ENCODE peak calls at places on chromosomes 11 and 22, in eight cellular contexts. O, A, C, S, L, M, F and J are unnamed samples.

GRCh38 chr22:46027219-46028068 is 50.5 kb upstream of the WNT7B start:
- DNase-seq in A (no peak), L (no peak), M (peak), O (peak), F (peak), S (peak), C (no peak), J (peak)

GRCh38 chr11:15987044-15987443 is 369.3 kb downstream of the SOX6 start:
- DNase-seq in O (no peak), F (no peak), M (no peak), A (no peak), L (peak), S (no peak), C (no peak), J (no peak)

GRCh38 chr22:49140921-49141680 is 686.6 kb downstream of the BRD1 start:
- DNase-seq in M (no peak), A (no peak), C (no peak), O (no peak), S (no peak), L (no peak), F (no peak), J (no peak)

GRCh38 chr11:70063555-70063954 is 14.6 kb upstream of the ANO1 start:
- DNase-seq in L (no peak), A (no peak), F (peak), O (no peak), S (no peak), M (no peak), C (no peak), J (no peak)

GRCh38 chr11:8870461-8871282 is 40.3 kb upstream of the AKIP1 start:
- DNase-seq in C (no peak), O (peak), L (peak), F (peak), A (peak), S (peak), M (peak), J (peak)

GRCh38 chr11:113721462-113722066 is 15.5 kb upstream of the TMPRSS5 start:
- DNase-seq in O (no peak), S (no peak), C (no peak), F (no peak), L (peak), A (no peak), M (no peak), J (no peak)

GRCh38 chr22:31532060-31532459 is 35.7 kb downstream of the SFI1 start:
- DNase-seq in M (no peak), F (no peak), O (no peak), C (no peak), L (peak), S (no peak), A (no peak), J (no peak)

GRCh38 chr22:28620244-28620922 is 59.3 kb downstream of the TTC28 start:
- DNase-seq in A (no peak), C (no peak), S (peak), M (no peak), L (no peak), O (no peak), F (no peak), J (no peak)

GRCh38 chr11:108486331-108486730 is 11.9 kb downstream of the POGLUT3 start:
- DNase-seq in L (no peak), S (no peak), M (no peak), O (no peak), A (no peak), F (no peak), C (no peak), J (no peak)

GRCh38 chr11:94128746-94129504 is at the start of gene PANX1:
- DNase-seq in O (peak), C (peak), M (peak), L (peak), F (peak), A (peak), S (peak), J (peak)

GRCh38 chr11:71252782-71253730 is 679 bp upstream of the SHANK2 start:
- DNase-seq in S (peak), F (no peak), A (peak), O (no peak), C (no peak), M (peak), L (peak), J (no peak)

GRCh38 chr11:4068962-4069361 is 25.6 kb upstream of the RRM1 start:
- DNase-seq in C (no peak), A (no peak), L (no peak), S (no peak), M (no peak), O (no peak), F (no peak), J (no peak)

GRCh38 chr11:119713361-119714040 is 15.5 kb downstream of the NECTIN1 start:
- DNase-seq in F (no peak), S (peak), O (no peak), A (no peak), C (no peak), L (no peak), M (no peak), J (no peak)

GRCh38 chr11:125807909-125808308 is 20.0 kb downstream of the PATE3 start:
- DNase-seq in F (no peak), C (no peak), A (no peak), O (no peak), S (no peak), M (no peak), L (peak), J (no peak)

GRCh38 chr11:118705111-118705741 is 25.8 kb upstream of the TREH start:
- DNase-seq in F (no peak), L (no peak), M (no peak), S (no peak), O (no peak), A (no peak), C (no peak), J (no peak)

GRCh38 chr22:45878901-45879551 is 97.9 kb downstream of the WNT7B start:
- DNase-seq in O (peak), L (no peak), A (no peak), S (no peak), C (no peak), M (no peak), F (peak), J (peak)

GRCh38 chr22:43230571-43230970 is 43.6 kb upstream of the TTLL12 start:
- DNase-seq in F (no peak), A (no peak), L (no peak), S (no peak), M (no peak), C (no peak), O (no peak), J (peak)

GRCh38 chr11:27471067-27471587 is 1.5 kb downstream of the LGR4 start:
- DNase-seq in C (no peak), F (no peak), M (peak), O (peak), S (peak), L (no peak), A (no peak), J (no peak)

GRCh38 chr11:111347723-111348115 is 31.4 kb downstream of the POU2AF1 start:
- DNase-seq in F (no peak), C (no peak), L (peak), M (no peak), S (no peak), A (no peak), O (no peak), J (no peak)

GRCh38 chr22:27985323-27986275 is 66.5 kb upstream of the PITPNB start:
- DNase-seq in C (no peak), S (no peak), L (no peak), F (peak), O (no peak), M (peak), A (no peak), J (no peak)

GRCh38 chr11:36619502-36619901 is 21.5 kb upstream of the RAG2 start:
- DNase-seq in F (no peak), O (no peak), M (no peak), C (no peak), L (no peak), A (no peak), S (peak), J (no peak)

GRCh38 chr11:7759010-7759409 is 37.7 kb downstream of the OR5P2 start:
- DNase-seq in F (no peak), O (no peak), M (no peak), C (no peak), L (no peak), S (no peak), A (no peak), J (no peak)

GRCh38 chr22:47090591-47091240 is 328.3 kb downstream of the TBC1D22A start:
- DNase-seq in F (peak), A (no peak), O (no peak), S (no peak), C (no peak), L (peak), M (peak), J (no peak)

GRCh38 chr11:88041679-88042078 is 133.6 kb downstream of the RAB38 start:
- DNase-seq in L (no peak), C (no peak), M (no peak), S (no peak), O (no peak), F (no peak), A (no peak), J (no peak)

GRCh38 chr11:2446590-2447252 is 1.9 kb downstream of the KCNQ1 start:
- DNase-seq in O (peak), A (no peak), C (no peak), F (no peak), M (no peak), L (no peak), S (peak), J (no peak)

GRCh38 chr11:66126808-66127555 is 56.9 kb downstream of the PACS1 start:
- DNase-seq in F (no peak), O (peak), S (peak), L (peak), A (no peak), M (peak), C (no peak), J (no peak)

GRCh38 chr11:1197886-1198765 is 24.7 kb upstream of the MUC5B start:
- DNase-seq in A (no peak), S (peak), M (no peak), F (peak), C (no peak), O (no peak), L (no peak), J (peak)

GRCh38 chr11:18608373-18608772 is 8.8 kb downstream of the MISFA start:
- DNase-seq in L (peak), O (no peak), F (no peak), M (peak), A (no peak), C (no peak), S (no peak), J (no peak)

GRCh38 chr11:66467034-66467659 is 442 bp downstream of the PELI3 start:
- DNase-seq in C (no peak), A (peak), S (peak), F (no peak), M (peak), O (peak), L (peak), J (no peak)

GRCh38 chr22:50192056-50192824 is 6.5 kb downstream of the TRABD start:
- DNase-seq in L (peak), C (no peak), M (no peak), O (no peak), F (no peak), S (peak), A (no peak), J (peak)

GRCh38 chr22:41844513-41844912 is 11.6 kb downstream of the SREBF2 start:
- DNase-seq in O (no peak), F (no peak), M (no peak), L (no peak), S (peak), C (no peak), A (no peak), J (no peak)

GRCh38 chr22:28933321-28933720 is 49.9 kb downstream of the ZNRF3 start:
- DNase-seq in A (no peak), M (no peak), O (no peak), L (no peak), F (no peak), S (no peak), C (no peak), J (no peak)

GRCh38 chr11:85886089-85887056 is 31.2 kb downstream of the CCDC83 start:
- DNase-seq in S (no peak), C (no peak), M (no peak), A (no peak), O (no peak), L (peak), F (no peak), J (no peak)

GRCh38 chr11:112881461-112881860 is 79.8 kb upstream of the NCAM1 start:
- DNase-seq in S (peak), O (peak), A (peak), C (peak), M (peak), F (no peak), L (no peak), J (peak)

GRCh38 chr11:123082977-123083376 is 21.0 kb upstream of the HSPA8 start:
- DNase-seq in O (no peak), L (no peak), S (no peak), A (no peak), M (no peak), C (no peak), F (no peak), J (no peak)

DNA sequence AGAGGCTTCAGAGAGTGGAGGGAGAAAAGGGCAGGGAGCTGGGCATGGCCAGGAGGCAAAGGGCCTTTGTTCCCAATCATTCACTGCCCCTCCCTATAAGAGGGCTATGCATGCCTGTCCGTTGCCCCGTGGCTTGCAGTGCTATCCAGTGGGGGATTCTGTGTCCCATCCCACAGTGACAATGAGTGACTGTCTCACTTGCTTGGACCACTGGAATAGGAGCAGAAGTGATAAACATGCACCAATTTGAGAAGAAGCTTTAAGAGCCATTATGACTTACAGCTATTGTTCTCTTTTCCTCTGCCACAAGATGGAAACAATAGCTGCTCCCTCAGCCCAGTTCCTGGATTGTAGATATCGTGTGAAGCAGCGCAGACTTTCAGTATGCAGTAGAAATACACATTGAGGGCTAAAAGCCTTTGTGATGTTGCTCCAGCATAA is 39.5 kb downstream of the GALNT18 start:
- DNase-seq in O (no peak), S (no peak), A (no peak), M (no peak), C (no peak), L (no peak), F (no peak), J (no peak)
- H3K27ac ChIP-seq in O (peak), S (no peak), A (peak), M (no peak), C (no peak), L (no peak), F (no peak), J (peak)

GRCh38 chr11:63534895-63535461 is 1.6 kb upstream of the PLAAT4 start:
- DNase-seq in M (no peak), C (no peak), F (no peak), S (no peak), O (no peak), L (no peak), A (no peak), J (no peak)
- TF ChIP-seq POLR2A in M (no peak), C (no peak), F (no peak), S (no peak), O (no peak), L (no peak), A (no peak), J (no peak)

DNA sequence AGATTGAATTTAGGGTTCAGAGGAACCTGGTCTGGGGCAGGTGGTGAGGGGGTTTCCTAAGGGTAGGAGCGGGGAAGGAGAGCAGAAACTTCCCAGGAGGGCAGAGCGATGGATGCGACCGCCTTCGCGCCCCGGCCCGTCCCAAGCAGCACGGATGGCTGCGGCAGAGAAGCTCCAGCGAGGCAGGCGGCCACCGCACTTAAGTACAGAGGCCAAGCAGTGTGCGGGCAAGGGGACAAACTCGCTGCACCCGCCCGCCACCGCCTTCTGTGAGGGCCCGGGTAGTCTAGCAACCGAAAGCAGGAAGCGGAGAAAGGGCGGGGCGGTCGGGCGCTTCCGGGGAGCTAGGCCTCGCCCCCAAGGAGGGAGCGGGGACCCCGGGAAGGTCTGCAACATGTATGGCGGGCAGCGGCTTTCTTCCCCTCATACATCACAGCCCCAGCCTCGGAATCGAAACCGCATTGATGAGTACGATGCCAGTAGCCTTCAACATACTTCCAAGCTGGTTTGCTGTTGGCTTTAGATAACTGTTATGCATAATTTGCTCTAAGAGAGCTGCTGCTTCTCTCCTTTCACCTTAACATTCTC is at the start of gene AGBL2:
- DNase-seq in A (peak), S (peak), C (no peak), O (peak), M (peak), L (peak), F (peak), J (peak)
- H3K27ac ChIP-seq in A (peak), S (peak), C (peak), O (peak), M (peak), L (peak), F (peak), J (peak)

DNA sequence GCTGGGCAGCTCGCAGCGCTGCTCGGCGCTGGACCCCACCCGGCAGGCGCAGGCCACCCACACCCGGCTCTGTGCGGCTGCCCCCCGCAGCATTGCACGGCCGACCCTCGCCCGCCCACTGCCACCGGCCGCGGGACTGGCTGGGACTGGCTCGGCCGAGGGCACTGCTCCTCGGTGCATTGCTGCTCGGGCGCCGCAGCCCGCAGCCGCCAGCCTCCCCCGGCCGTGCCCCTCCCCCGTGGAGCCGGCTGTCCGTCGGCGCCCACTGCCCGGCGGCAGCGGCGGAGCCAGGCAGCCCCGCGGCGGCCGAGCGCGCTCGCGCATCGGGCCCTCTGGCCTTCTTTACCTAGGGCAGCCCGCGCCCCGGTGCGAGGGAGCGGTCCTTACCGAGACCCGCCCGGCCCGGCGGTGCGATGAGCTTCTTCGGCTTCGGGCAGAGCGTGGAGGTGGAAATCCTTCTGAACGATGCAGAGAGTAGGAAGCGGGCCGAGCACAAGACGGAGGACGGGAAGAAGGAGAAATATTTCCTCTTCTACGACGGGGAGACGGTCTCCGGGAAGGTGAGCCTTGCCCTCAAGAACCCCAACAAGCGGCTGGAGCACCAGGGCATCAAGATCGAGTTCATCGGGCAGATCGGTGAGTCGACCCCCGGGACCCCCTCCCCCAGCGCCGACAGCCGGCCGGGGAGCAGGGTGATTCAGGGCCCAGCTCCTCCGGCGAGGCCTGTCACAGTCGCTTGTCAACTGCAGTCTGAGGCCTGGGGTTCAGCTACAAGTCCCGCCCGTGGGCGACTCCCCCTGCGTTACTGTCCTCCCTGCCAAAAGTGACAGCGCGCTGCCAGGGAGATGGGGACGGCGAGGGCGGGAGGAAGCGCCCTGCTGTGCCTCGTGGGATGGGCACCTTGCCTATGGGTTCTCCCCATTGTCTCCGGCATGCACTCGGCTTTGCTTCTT is 515 bp downstream of the VPS26B start:
- DNase-seq in L (peak), C (no peak), A (peak), F (peak), S (peak), O (peak), M (peak), J (peak)
- TF ChIP-seq POLR2A in L (no peak), C (no peak), A (peak), F (no peak), S (no peak), O (no peak), M (no peak), J (no peak)

GRCh38 chr22:38697055-38697980 is 3.4 kb downstream of the JOSD1 start:
- DNase-seq in A (no peak), M (no peak), S (peak), L (peak), F (no peak), O (peak), C (no peak), J (no peak)
- H3K27ac ChIP-seq in A (peak), M (peak), S (peak), L (peak), F (peak), O (peak), C (peak), J (peak)